ENCODE peak calls at places on chromosomes 1 and 21, in six cellular contexts. One of them, this sample, is unnamed.

GRCh38 chr1:111101854-111102642 is 37.8 kb downstream of the DRAM2 start:
- DNase-seq in neural progenitor cell: no peak
- DNase-seq in H9: no peak
- DNase-seq in IMR-90: no peak
- DNase-seq in PC-9: peak
- DNase-seq in GM23338: no peak
- DNase-seq in this sample: no peak

GRCh38 chr1:30743584-30744059 is 14.0 kb downstream of the LAPTM5 start:
- DNase-seq in PC-9: no peak
- DNase-seq in neural progenitor cell: no peak
- DNase-seq in H9: no peak
- DNase-seq in IMR-90: no peak
- DNase-seq in GM23338: no peak
- DNase-seq in this sample: peak

GRCh38 chr1:194347184-194347583 is 1160.8 kb upstream of the B3GALT2 start:
- DNase-seq in GM23338: no peak
- DNase-seq in neural progenitor cell: no peak
- DNase-seq in IMR-90: peak
- DNase-seq in H9: no peak
- DNase-seq in PC-9: no peak
- DNase-seq in this sample: no peak

GRCh38 chr1:165481820-165482532 is 37.0 kb upstream of the RXRG start:
- DNase-seq in H9: no peak
- DNase-seq in neural progenitor cell: no peak
- DNase-seq in IMR-90: peak
- DNase-seq in GM23338: peak
- DNase-seq in PC-9: peak
- DNase-seq in this sample: no peak

GRCh38 chr1:47030170-47030805 is 6.8 kb downstream of the CYP4X1 start:
- DNase-seq in neural progenitor cell: no peak
- DNase-seq in GM23338: no peak
- DNase-seq in H9: no peak
- DNase-seq in PC-9: no peak
- DNase-seq in IMR-90: no peak
- DNase-seq in this sample: no peak

GRCh38 chr1:15168479-15168878 is 14.9 kb downstream of the TMEM51 start:
- DNase-seq in IMR-90: peak
- DNase-seq in PC-9: peak
- DNase-seq in neural progenitor cell: no peak
- DNase-seq in H9: no peak
- DNase-seq in GM23338: no peak
- DNase-seq in this sample: no peak

GRCh38 chr1:74245168-74245753 is 10.1 kb downstream of the TNNI3K start:
- DNase-seq in neural progenitor cell: peak
- DNase-seq in IMR-90: no peak
- DNase-seq in H9: peak
- DNase-seq in GM23338: peak
- DNase-seq in PC-9: no peak
- DNase-seq in this sample: no peak

GRCh38 chr1:12107718-12108117 is 44.6 kb downstream of the TNFRSF8 start:
- DNase-seq in GM23338: no peak
- DNase-seq in neural progenitor cell: no peak
- DNase-seq in PC-9: no peak
- DNase-seq in H9: no peak
- DNase-seq in IMR-90: no peak
- DNase-seq in this sample: no peak

GRCh38 chr1:2415801-2416208 is 3.4 kb upstream of the PEX10 start:
- DNase-seq in PC-9: no peak
- DNase-seq in GM23338: no peak
- DNase-seq in H9: no peak
- DNase-seq in neural progenitor cell: no peak
- DNase-seq in IMR-90: no peak
- DNase-seq in this sample: peak

GRCh38 chr1:61244114-61244513 is 161.8 kb downstream of the NFIA start:
- DNase-seq in neural progenitor cell: no peak
- DNase-seq in IMR-90: peak
- DNase-seq in PC-9: no peak
- DNase-seq in H9: no peak
- DNase-seq in GM23338: no peak
- DNase-seq in this sample: no peak

GRCh38 chr1:61050541-61051454 is 31.6 kb upstream of the NFIA start:
- DNase-seq in PC-9: peak
- DNase-seq in GM23338: peak
- DNase-seq in IMR-90: no peak
- DNase-seq in H9: peak
- DNase-seq in neural progenitor cell: peak
- DNase-seq in this sample: no peak

GRCh38 chr1:104136621-104137020 is 386.9 kb downstream of the AMY1C start:
- DNase-seq in neural progenitor cell: no peak
- DNase-seq in GM23338: no peak
- DNase-seq in IMR-90: no peak
- DNase-seq in PC-9: no peak
- DNase-seq in H9: no peak
- DNase-seq in this sample: no peak

GRCh38 chr1:21541835-21542234 is 32.6 kb downstream of the ALPL start:
- DNase-seq in IMR-90: peak
- DNase-seq in GM23338: no peak
- DNase-seq in H9: no peak
- DNase-seq in neural progenitor cell: no peak
- DNase-seq in PC-9: no peak
- DNase-seq in this sample: no peak

GRCh38 chr1:82565146-82565545 is 764.4 kb downstream of the ADGRL2 start:
- DNase-seq in H9: peak
- DNase-seq in neural progenitor cell: peak
- DNase-seq in PC-9: peak
- DNase-seq in IMR-90: peak
- DNase-seq in GM23338: peak
- DNase-seq in this sample: no peak

GRCh38 chr1:2589331-2590232 is 3.0 kb downstream of the PRXL2B start:
- DNase-seq in PC-9: no peak
- DNase-seq in IMR-90: no peak
- DNase-seq in neural progenitor cell: no peak
- DNase-seq in GM23338: no peak
- DNase-seq in H9: no peak
- DNase-seq in this sample: no peak

GRCh38 chr1:44926311-44926781 is 60.0 kb downstream of the EIF2B3 start:
- DNase-seq in IMR-90: peak
- DNase-seq in GM23338: no peak
- DNase-seq in PC-9: no peak
- DNase-seq in H9: no peak
- DNase-seq in neural progenitor cell: no peak
- DNase-seq in this sample: no peak

GRCh38 chr1:53207726-53208125 is 11.1 kb downstream of the CPT2 start:
- DNase-seq in neural progenitor cell: no peak
- DNase-seq in GM23338: no peak
- DNase-seq in H9: no peak
- DNase-seq in PC-9: no peak
- DNase-seq in IMR-90: no peak
- DNase-seq in this sample: no peak

GRCh38 chr1:228182296-228183030 is 16.9 kb downstream of the IBA57 start:
- DNase-seq in IMR-90: no peak
- DNase-seq in PC-9: no peak
- DNase-seq in neural progenitor cell: no peak
- DNase-seq in GM23338: no peak
- DNase-seq in H9: no peak
- DNase-seq in this sample: no peak

GRCh38 chr1:15413563-15414449 is 4.1 kb downstream of the EFHD2 start:
- DNase-seq in H9: no peak
- DNase-seq in neural progenitor cell: no peak
- DNase-seq in PC-9: no peak
- DNase-seq in IMR-90: no peak
- DNase-seq in GM23338: no peak
- DNase-seq in this sample: no peak

GRCh38 chr1:241614144-241614543 is 26.0 kb downstream of the CHML start:
- DNase-seq in IMR-90: no peak
- DNase-seq in PC-9: no peak
- DNase-seq in H9: no peak
- DNase-seq in GM23338: no peak
- DNase-seq in neural progenitor cell: no peak
- DNase-seq in this sample: no peak

GRCh38 chr1:53592521-53592982 is 133.4 kb downstream of the DMRTB1 start:
- DNase-seq in neural progenitor cell: peak
- DNase-seq in IMR-90: peak
- DNase-seq in GM23338: peak
- DNase-seq in H9: peak
- DNase-seq in PC-9: peak
- DNase-seq in this sample: peak

GRCh38 chr21:46498335-46499050 is 39.8 kb downstream of the DIP2A start:
- DNase-seq in H9: no peak
- DNase-seq in neural progenitor cell: no peak
- DNase-seq in IMR-90: peak
- DNase-seq in GM23338: no peak
- DNase-seq in PC-9: no peak
- DNase-seq in this sample: no peak

GRCh38 chr1:15681346-15682290 is 2.5 kb upstream of the PLEKHM2 start:
- DNase-seq in neural progenitor cell: no peak
- DNase-seq in GM23338: no peak
- DNase-seq in PC-9: peak
- DNase-seq in IMR-90: no peak
- DNase-seq in H9: no peak
- DNase-seq in this sample: peak

GRCh38 chr1:223175032-223175431 is 32.0 kb upstream of the TLR5 start:
- DNase-seq in neural progenitor cell: peak
- DNase-seq in IMR-90: peak
- DNase-seq in H9: no peak
- DNase-seq in PC-9: no peak
- DNase-seq in GM23338: peak
- DNase-seq in this sample: no peak

GRCh38 chr21:43983390-43983789 is 28.7 kb upstream of the TRAPPC10 start:
- DNase-seq in H9: no peak
- DNase-seq in GM23338: no peak
- DNase-seq in PC-9: no peak
- DNase-seq in neural progenitor cell: no peak
- DNase-seq in IMR-90: no peak
- DNase-seq in this sample: no peak
- H3K4me2 ChIP-seq in H9: no peak
- H3K4me2 ChIP-seq in GM23338: no peak
- H3K4me2 ChIP-seq in PC-9: no peak
- H3K4me2 ChIP-seq in neural progenitor cell: no peak
- H3K4me2 ChIP-seq in IMR-90: no peak
- H3K4me2 ChIP-seq in this sample: no peak

GRCh38 chr1:235018161-235018560 is 110.5 kb downstream of the TOMM20 start:
- DNase-seq in H9: no peak
- DNase-seq in PC-9: peak
- DNase-seq in neural progenitor cell: no peak
- DNase-seq in GM23338: no peak
- DNase-seq in IMR-90: peak
- DNase-seq in this sample: no peak

GRCh38 chr1:235019456-235019855 is 109.2 kb downstream of the TOMM20 start:
- DNase-seq in H9: no peak
- DNase-seq in IMR-90: peak
- DNase-seq in PC-9: no peak
- DNase-seq in GM23338: no peak
- DNase-seq in neural progenitor cell: no peak
- DNase-seq in this sample: no peak

GRCh38 chr1:235017719-235018118 is 110.9 kb downstream of the TOMM20 start:
- DNase-seq in H9: no peak
- DNase-seq in IMR-90: peak
- DNase-seq in GM23338: no peak
- DNase-seq in PC-9: no peak
- DNase-seq in neural progenitor cell: no peak
- DNase-seq in this sample: no peak

GRCh38 chr1:235017191-235017590 is 111.4 kb downstream of the TOMM20 start:
- DNase-seq in IMR-90: no peak
- DNase-seq in H9: no peak
- DNase-seq in PC-9: no peak
- DNase-seq in GM23338: no peak
- DNase-seq in neural progenitor cell: no peak
- DNase-seq in this sample: no peak

DNA sequence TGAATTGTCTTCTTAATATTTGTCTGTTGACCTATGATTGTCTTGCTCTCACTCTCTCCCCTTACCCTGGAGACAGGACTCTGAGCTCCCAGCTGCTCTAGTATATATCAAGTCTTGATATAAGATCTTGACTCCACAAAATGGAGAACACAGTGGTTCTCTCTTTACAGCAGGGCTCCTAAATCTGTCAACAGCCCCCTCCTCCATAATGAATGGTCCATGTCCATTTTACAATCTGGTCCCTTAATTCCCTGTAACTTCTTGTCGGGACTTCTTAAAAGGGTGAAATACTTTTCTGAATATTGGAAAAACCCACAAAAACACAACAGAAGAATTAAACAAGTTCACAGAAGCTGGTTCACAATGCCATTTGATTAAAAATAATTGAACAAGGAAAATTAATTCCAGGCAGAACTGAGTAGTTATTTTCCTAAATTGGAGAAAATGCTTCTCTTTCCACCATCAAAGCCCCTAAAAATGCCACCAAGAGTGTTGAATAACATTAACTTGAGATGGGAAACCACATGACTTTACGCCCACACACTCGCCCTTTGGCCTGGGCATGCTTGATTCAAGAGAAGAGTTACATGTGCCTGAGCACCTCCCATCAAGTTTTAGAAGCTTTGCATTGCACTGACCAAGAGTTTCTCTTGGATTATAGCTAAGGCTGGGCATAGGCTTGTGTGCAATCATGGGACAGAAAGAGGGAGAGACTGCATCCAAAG is 109.8 kb downstream of the TOMM20 start:
- DNase-seq in PC-9: no peak
- DNase-seq in neural progenitor cell: no peak
- DNase-seq in GM23338: no peak
- DNase-seq in H9: no peak
- DNase-seq in IMR-90: no peak
- DNase-seq in this sample: no peak
- H2AFZ ChIP-seq in PC-9: no peak
- H2AFZ ChIP-seq in neural progenitor cell: no peak
- H2AFZ ChIP-seq in GM23338: no peak
- H2AFZ ChIP-seq in H9: no peak
- H2AFZ ChIP-seq in IMR-90: no peak
- H2AFZ ChIP-seq in this sample: no peak

GRCh38 chr1:27029517-27029916 is 16.9 kb upstream of the TENT5B start:
- DNase-seq in GM23338: no peak
- DNase-seq in IMR-90: no peak
- DNase-seq in neural progenitor cell: no peak
- DNase-seq in H9: no peak
- DNase-seq in PC-9: no peak
- DNase-seq in this sample: no peak
- H3K4me2 ChIP-seq in GM23338: no peak
- H3K4me2 ChIP-seq in IMR-90: no peak
- H3K4me2 ChIP-seq in neural progenitor cell: no peak
- H3K4me2 ChIP-seq in H9: no peak
- H3K4me2 ChIP-seq in PC-9: no peak
- H3K4me2 ChIP-seq in this sample: no peak

GRCh38 chr1:22805672-22806038 is 95.0 kb downstream of the EPHB2 start:
- DNase-seq in GM23338: peak
- DNase-seq in PC-9: no peak
- DNase-seq in H9: peak
- DNase-seq in neural progenitor cell: peak
- DNase-seq in IMR-90: no peak
- DNase-seq in this sample: no peak

GRCh38 chr1:22804333-22804906 is 93.8 kb downstream of the EPHB2 start:
- DNase-seq in GM23338: no peak
- DNase-seq in neural progenitor cell: no peak
- DNase-seq in IMR-90: peak
- DNase-seq in H9: no peak
- DNase-seq in PC-9: no peak
- DNase-seq in this sample: no peak

GRCh38 chr1:22801753-22802152 is 91.1 kb downstream of the EPHB2 start:
- DNase-seq in PC-9: no peak
- DNase-seq in IMR-90: no peak
- DNase-seq in H9: peak
- DNase-seq in neural progenitor cell: peak
- DNase-seq in GM23338: peak
- DNase-seq in this sample: no peak

GRCh38 chr1:22804969-22805671 is 94.5 kb downstream of the EPHB2 start:
- DNase-seq in GM23338: no peak
- DNase-seq in neural progenitor cell: no peak
- DNase-seq in PC-9: no peak
- DNase-seq in IMR-90: no peak
- DNase-seq in H9: no peak
- DNase-seq in this sample: no peak

GRCh38 chr1:22803833-22804232 is 93.2 kb downstream of the EPHB2 start:
- DNase-seq in PC-9: peak
- DNase-seq in GM23338: no peak
- DNase-seq in neural progenitor cell: no peak
- DNase-seq in H9: no peak
- DNase-seq in IMR-90: no peak
- DNase-seq in this sample: no peak
- H2AFZ ChIP-seq in PC-9: no peak
- H2AFZ ChIP-seq in GM23338: no peak
- H2AFZ ChIP-seq in neural progenitor cell: no peak
- H2AFZ ChIP-seq in H9: no peak
- H2AFZ ChIP-seq in IMR-90: peak
- H2AFZ ChIP-seq in this sample: no peak